ENCODE peak calls at places on chromosomes 12 and 14, in five cellular contexts. A, Y, L, M and O are unnamed samples.

GRCh38 chr12:26195250-26195640 is at the start of gene SSPN:
- DNase-seq in Y (peak; percentile 34), L (peak; percentile 21), M (no peak), A (peak; percentile 90), O (peak; percentile 81)

GRCh38 chr12:106767954-106768501 is 6.5 kb upstream of the RIC8B start:
- DNase-seq in A (no peak), M (no peak), L (no peak), Y (no peak), O (no peak)

GRCh38 chr14:52789118-52789517 is 2.3 kb downstream of the GNPNAT1 start:
- DNase-seq in L (no peak), A (no peak), Y (no peak), M (no peak), O (no peak)

GRCh38 chr12:28425531-28425930 is 235.3 kb downstream of the CCDC91 start:
- DNase-seq in M (no peak), L (peak; percentile 1), A (no peak), Y (no peak), O (no peak)

GRCh38 chr12:131112016-131112415 is 158.3 kb downstream of the ADGRD1 start:
- DNase-seq in L (no peak), M (no peak), A (no peak), Y (no peak), O (no peak)

GRCh38 chr14:22226381-22226780 is 362.6 kb downstream of the DAD1 start:
- DNase-seq in L (peak; percentile 29), M (peak; percentile 27), Y (no peak), A (no peak), O (no peak)

GRCh38 chr12:11746024-11746771 is 96.7 kb downstream of the ETV6 start:
- DNase-seq in A (no peak), Y (peak; percentile 47), L (peak; percentile 88), M (peak; percentile 51), O (no peak)

GRCh38 chr12:321606-322326 is 59.1 kb upstream of the SLC6A13 start:
- DNase-seq in Y (peak; percentile 39), M (peak; percentile 7), L (no peak), A (no peak), O (no peak)

GRCh38 chr12:92987846-92988621 is 58.9 kb upstream of the EEA1 start:
- DNase-seq in A (peak; percentile 65), M (peak; percentile 89), Y (no peak), L (peak; percentile 98), O (no peak)

GRCh38 chr14:104150201-104151027 is 12.0 kb downstream of the KIF26A start:
- DNase-seq in L (peak; percentile 12), Y (no peak), A (no peak), M (no peak), O (no peak)

GRCh38 chr12:28937196-28937595 is 211.9 kb upstream of the FAR2 start:
- DNase-seq in L (no peak), Y (no peak), M (no peak), A (no peak), O (no peak)

GRCh38 chr12:50960130-50960529 is 7.8 kb downstream of the HIGD1C start:
- DNase-seq in A (no peak), M (peak; percentile 11), Y (no peak), L (peak; percentile 9), O (no peak)

GRCh38 chr14:35408026-35408425 is 3.5 kb upstream of the NFKBIA start:
- DNase-seq in A (no peak), Y (no peak), M (no peak), L (no peak), O (no peak)

GRCh38 chr12:59570134-59570533 is 25.7 kb upstream of the SLC16A7 start:
- DNase-seq in A (no peak), M (no peak), Y (no peak), L (no peak), O (no peak)

GRCh38 chr12:47509398-47509851 is 196.4 kb downstream of the RPAP3 start:
- DNase-seq in A (no peak), Y (no peak), M (no peak), L (no peak), O (no peak)

GRCh38 chr14:23863836-23864235 is 89.7 kb upstream of the DHRS4 start:
- DNase-seq in Y (no peak), L (no peak), M (no peak), A (no peak), O (no peak)

GRCh38 chr14:103111297-103111981 is 11.8 kb upstream of the TNFAIP2 start:
- DNase-seq in M (no peak), A (no peak), Y (no peak), L (peak; percentile 52), O (no peak)

GRCh38 chr12:56878010-56878339 is 56.2 kb downstream of the SDR9C7 start:
- DNase-seq in L (no peak), A (no peak), Y (no peak), M (no peak), O (no peak)

GRCh38 chr12:59444932-59445331 is 150.9 kb upstream of the SLC16A7 start:
- DNase-seq in M (no peak), L (peak; percentile 5), Y (no peak), A (no peak), O (no peak)

GRCh38 chr12:76020731-76021672 is 10.6 kb downstream of the PHLDA1 start:
- DNase-seq in Y (no peak), M (no peak), A (no peak), L (peak; percentile 11), O (no peak)

GRCh38 chr12:92886131-92886530 is 43.0 kb downstream of the EEA1 start:
- DNase-seq in A (no peak), M (no peak), L (no peak), Y (no peak), O (no peak)

GRCh38 chr12:125111403-125111802 is 46.2 kb downstream of the AACS start:
- DNase-seq in M (no peak), A (no peak), Y (no peak), L (no peak), O (no peak)

GRCh38 chr14:99412122-99413061 is 68.3 kb downstream of the SETD3 start:
- DNase-seq in Y (no peak), A (no peak), M (no peak), L (no peak), O (no peak)

GRCh38 chr12:10690906-10691305 is 17.1 kb upstream of the STYK1 start:
- DNase-seq in M (no peak), A (no peak), Y (no peak), L (no peak), O (no peak)

GRCh38 chr14:30355431-30355913 is 203.5 kb upstream of the G2E3 start:
- DNase-seq in M (no peak), L (peak; percentile 81), Y (no peak), A (no peak), O (no peak)

GRCh38 chr14:93941293-93941910 is 14.3 kb downstream of the FAM181A start:
- DNase-seq in A (no peak), L (no peak), Y (no peak), M (no peak), O (no peak)

GRCh38 chr12:132329036-132329738 is at the start of gene GALNT9:
- DNase-seq in M (no peak), A (no peak), L (no peak), Y (no peak), O (no peak)

GRCh38 chr14:82861321-82861720 is 1327.7 kb upstream of the SEL1L start:
- DNase-seq in A (no peak), M (no peak), Y (no peak), L (no peak), O (no peak)

GRCh38 chr14:82854131-82854530 is 1320.5 kb upstream of the SEL1L start:
- DNase-seq in L (no peak), M (no peak), Y (no peak), A (no peak), O (no peak)

GRCh38 chr14:82854851-82855250 is 1321.2 kb upstream of the SEL1L start:
- DNase-seq in M (no peak), Y (no peak), A (no peak), L (no peak), O (no peak)

GRCh38 chr14:82855912-82856381 is 1322.3 kb upstream of the SEL1L start:
- DNase-seq in M (peak; percentile 2), L (peak; percentile 1), Y (peak; percentile 15), A (no peak), O (no peak)
- TF ChIP-seq CTCF in M (peak; percentile 77), L (peak; percentile 21), Y (peak; percentile 49), A (peak; percentile 26), O (peak; percentile 80)

GRCh38 chr12:6851153-6851920 is at the start of gene CDCA3:
- DNase-seq in M (peak; percentile 99), A (peak; percentile 98), L (peak; percentile 99), Y (peak; percentile 94), O (peak; percentile 92)

GRCh38 chr12:6852651-6853354 is 853 bp downstream of the USP5 start:
- DNase-seq in Y (no peak), L (peak; percentile 68), A (peak; percentile 89), M (peak; percentile 52), O (no peak)

GRCh38 chr12:6853626-6854025 is 1.7 kb downstream of the USP5 start:
- DNase-seq in M (no peak), Y (no peak), L (no peak), A (no peak), O (no peak)

GRCh38 chr12:6850796-6851152 is 312 bp downstream of the CDCA3 start:
- DNase-seq in Y (no peak), M (peak; percentile 31), A (peak; percentile 77), L (no peak), O (no peak)

GRCh38 chr12:6851921-6852650 is at the start of gene USP5:
- DNase-seq in M (peak; percentile 100), Y (peak; percentile 99), L (peak; percentile 100), A (peak; percentile 100), O (peak; percentile 98)
- TF ChIP-seq CTCF in M (no peak), Y (peak; percentile 41), L (no peak), A (peak; percentile 12), O (no peak)

DNA sequence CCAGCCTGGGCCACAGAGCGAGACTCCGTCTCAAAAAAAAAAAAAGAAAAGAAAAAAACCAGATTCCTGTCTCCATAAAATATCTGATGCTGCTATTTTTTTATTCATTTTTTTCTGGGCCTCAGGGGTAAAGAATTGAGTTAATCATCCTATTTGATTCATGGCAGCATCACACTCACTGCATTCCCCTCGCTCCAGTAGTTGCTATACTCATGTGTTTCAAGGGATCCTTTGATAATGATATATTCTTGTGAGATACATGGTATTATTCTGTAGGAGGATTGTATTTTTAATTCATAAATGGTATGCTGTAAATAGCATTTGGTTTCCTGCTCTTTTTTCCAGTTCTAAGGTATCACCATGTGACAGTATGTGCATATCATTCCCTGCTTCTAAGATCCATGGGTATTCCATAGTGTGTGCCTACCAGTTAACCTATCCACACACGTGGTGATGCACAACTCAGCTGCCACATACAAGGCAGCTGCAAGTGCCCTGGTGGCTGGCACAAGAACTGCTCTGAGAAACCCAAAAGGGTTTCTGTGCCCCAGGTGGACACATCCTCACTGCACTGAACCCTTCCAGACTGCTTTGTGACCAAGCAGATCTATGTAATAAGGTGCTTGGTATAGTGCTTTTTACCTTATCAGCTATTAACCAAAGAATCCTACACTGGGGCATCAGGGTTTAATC is 74.7 kb downstream of the ZFP36L1 start:
- DNase-seq in A (no peak), Y (no peak), L (peak; percentile 33), M (peak; percentile 36), O (no peak)
- TF ChIP-seq CTCF in A (peak; percentile 11), Y (no peak), L (peak; percentile 50), M (peak; percentile 68), O (peak; percentile 61)

GRCh38 chr14:61515436-61516124 is 179.7 kb upstream of the HIF1A start:
- DNase-seq in Y (no peak), M (no peak), L (no peak), A (no peak), O (no peak)

GRCh38 chr14:61514006-61514830 is 181.1 kb upstream of the HIF1A start:
- DNase-seq in A (no peak), L (no peak), M (no peak), Y (peak; percentile 56), O (no peak)

GRCh38 chr14:61516125-61516740 is 179.1 kb upstream of the HIF1A start:
- DNase-seq in M (no peak), L (no peak), Y (no peak), A (no peak), O (no peak)

GRCh38 chr14:61516957-61517356 is 178.4 kb upstream of the HIF1A start:
- DNase-seq in Y (no peak), L (no peak), A (no peak), M (no peak), O (no peak)

GRCh38 chr14:61514927-61515326 is 180.4 kb upstream of the HIF1A start:
- DNase-seq in L (no peak), A (no peak), Y (no peak), M (no peak), O (no peak)
- TF ChIP-seq CTCF in L (no peak), A (no peak), Y (no peak), M (no peak), O (no peak)